ENCODE peak calls at places on chromosomes 16 and 17, in four cellular contexts. S, G, F and Q are unnamed samples.

GRCh38 chr16:87602005-87602790 is at the start of gene JPH3:
- DNase-seq in S (no peak), G (no peak), F (no peak), Q (no peak)

GRCh38 chr17:34581446-34582184 is 2.2 kb downstream of the TMEM132E start:
- DNase-seq in S (no peak), G (peak), F (no peak), Q (no peak)

GRCh38 chr17:306116-306515 is 46.5 kb downstream of the RPH3AL start:
- DNase-seq in S (no peak), G (peak), F (no peak), Q (peak)

GRCh38 chr17:78360371-78361226 is 722 bp upstream of the SOCS3 start:
- DNase-seq in S (peak), G (peak), F (peak), Q (peak)

GRCh38 chr16:31357324-31358156 is 2.6 kb downstream of the ITGAX start:
- DNase-seq in S (peak), G (no peak), F (no peak), Q (no peak)

GRCh38 chr17:76390003-76390421 is 5.6 kb downstream of the SPHK1 start:
- DNase-seq in S (peak), G (no peak), F (no peak), Q (no peak)

GRCh38 chr16:116015-116414 is 22.5 kb downstream of the NPRL3 start:
- DNase-seq in S (no peak), G (peak), F (no peak), Q (peak)

GRCh38 chr16:19242987-19243386 is 42.5 kb upstream of the CLEC19A start:
- DNase-seq in S (no peak), G (no peak), F (no peak), Q (no peak)

GRCh38 chr16:85728879-85729278 is 22.0 kb downstream of the C16orf74 start:
- DNase-seq in S (no peak), G (no peak), F (no peak), Q (no peak)

GRCh38 chr17:49297141-49297540 is 64.9 kb downstream of the ZNF652 start:
- DNase-seq in S (no peak), G (no peak), F (no peak), Q (no peak)

GRCh38 chr17:78674595-78675315 is 97.6 kb upstream of the DNAH17 start:
- DNase-seq in S (no peak), G (no peak), F (no peak), Q (no peak)

GRCh38 chr17:65987988-65988387 is 203.9 kb downstream of the CEP112 start:
- DNase-seq in S (peak), G (no peak), F (no peak), Q (no peak)